ENCODE peak calls at places on chromosomes 4 and X, in four cellular contexts. N is K562, P is A549, T is Peyer's patch. S is an unnamed sample. For H3K4me1, the result is how much of the 10 kb centered on the place peaks cover.

GRCh38 chr4:148205481-148205880 is 236.7 kb downstream of the NR3C2 start:
- DNase-seq in N (no peak), P (no peak), T (no peak), S (no peak)

GRCh38 chr4:25970241-25970675 is 56.2 kb downstream of the SMIM20 start:
- DNase-seq in N (no peak), P (no peak), T (peak), S (peak)

GRCh38 chr4:129565214-129565613 is 469.3 kb downstream of the C4orf33 start:
- DNase-seq in N (no peak), P (no peak), T (no peak), S (no peak)

GRCh38 chr4:88646528-88647280 is 50.9 kb downstream of the NAP1L5 start:
- DNase-seq in N (no peak), P (no peak), T (no peak), S (no peak)

GRCh38 chr4:119550857-119551532 is 77.6 kb downstream of the PDE5A start:
- DNase-seq in N (no peak), P (no peak), T (no peak), S (no peak)

GRCh38 chrX:69050051-69050785 is 115.0 kb downstream of the PJA1 start:
- DNase-seq in N (no peak), P (no peak), T (no peak), S (no peak)

GRCh38 chrX:1283750-1284149 is 15.1 kb downstream of the CSF2RA start:
- DNase-seq in N (no peak), P (no peak), T (no peak), S (no peak)

GRCh38 chr4:173490817-173491518 is 39.1 kb downstream of the HAND2 start:
- DNase-seq in N (no peak), P (peak), T (peak), S (no peak)

GRCh38 chrX:106300239-106300638 is 132.1 kb downstream of the PWWP3B start:
- DNase-seq in N (no peak), P (no peak), T (no peak), S (no peak)

GRCh38 chr4:90443231-90443630 is 316.0 kb downstream of the CCSER1 start:
- DNase-seq in N (no peak), P (no peak), T (no peak), S (no peak)

GRCh38 chr4:1345905-1346780 is 865 bp upstream of the UVSSA start:
- DNase-seq in N (peak), P (peak), T (peak), S (peak)

GRCh38 chr4:17511041-17511949 is 595 bp downstream of the QDPR start:
- DNase-seq in N (peak), P (peak), T (peak), S (peak)

GRCh38 chr4:128283071-128283470 is 4.5 kb downstream of the PGRMC2 start:
- DNase-seq in N (no peak), P (no peak), T (no peak), S (no peak)

GRCh38 chr4:110625593-110626292 is 2.9 kb upstream of the PITX2 start:
- DNase-seq in N (no peak), P (no peak), T (no peak), S (no peak)

GRCh38 chr4:100017627-100018310 is 67.7 kb upstream of the H2AZ1 start:
- DNase-seq in N (no peak), P (peak), T (no peak), S (no peak)

GRCh38 chr4:92606227-92606626 is 302.5 kb downstream of the GRID2 start:
- DNase-seq in N (no peak), P (no peak), T (no peak), S (no peak)

GRCh38 chr4:106301393-106302084 is 14.5 kb downstream of the TBCK start:
- DNase-seq in N (no peak), P (no peak), T (no peak), S (no peak)

GRCh38 chr4:110344165-110344564 is 131.8 kb upstream of the ENPEP start:
- DNase-seq in N (no peak), P (peak), T (no peak), S (no peak)

GRCh38 chr4:108168213-108168671 is 490 bp downstream of the LEF1 start:
- DNase-seq in N (no peak), P (no peak), T (no peak), S (no peak)

GRCh38 chrX:7147431-7147977 is at the start of gene STS:
- DNase-seq in N (no peak), P (no peak), T (peak), S (peak)

GRCh38 chrX:65705439-65705838 is 38.0 kb downstream of the MSN start:
- DNase-seq in N (no peak), P (no peak), T (no peak), S (no peak)

GRCh38 chr4:101099001-101099400 is 248.3 kb downstream of the PPP3CA start:
- DNase-seq in N (no peak), P (no peak), T (no peak), S (no peak)

GRCh38 chr4:16659120-16659519 is 239.3 kb downstream of the LDB2 start:
- DNase-seq in N (no peak), P (no peak), T (no peak), S (no peak)

GRCh38 chrX:15882704-15883539 is 28.3 kb upstream of the AP1S2 start:
- DNase-seq in N (no peak), P (peak), T (no peak), S (no peak)

GRCh38 chr4:168928875-168929274 is 81.2 kb downstream of the CBR4 start:
- DNase-seq in N (no peak), P (no peak), T (no peak), S (no peak)

GRCh38 chr4:102843273-102843672 is 15.9 kb upstream of the UBE2D3 start:
- DNase-seq in N (no peak), P (no peak), T (no peak), S (no peak)

GRCh38 chr4:104616401-104616820 is 121.7 kb upstream of the CXXC4 start:
- DNase-seq in N (no peak), P (no peak), T (no peak), S (no peak)

GRCh38 chr4:76306882-76307669 is 543 bp downstream of the STBD1 start:
- DNase-seq in N (no peak), P (peak), T (peak), S (peak)

GRCh38 chrX:111759676-111760075 is 78.7 kb downstream of the ALG13 start:
- DNase-seq in N (no peak), P (no peak), T (no peak), S (no peak)

GRCh38 chr4:146023334-146023967 is 84.8 kb upstream of the ZNF827 start:
- DNase-seq in N (no peak), P (no peak), T (no peak), S (no peak)

GRCh38 chr4:5019274-5019673 is at the start of gene CYTL1:
- DNase-seq in N (no peak), P (no peak), T (no peak), S (no peak)

GRCh38 chr4:184907810-184908209 is 82.0 kb upstream of the ACSL1 start:
- DNase-seq in N (no peak), P (no peak), T (no peak), S (no peak)

GRCh38 chrX:129875669-129876068 is 30.3 kb upstream of the UTP14A start:
- DNase-seq in N (no peak), P (no peak), T (no peak), S (no peak)

GRCh38 chrX:119654112-119654531 is 38.8 kb downstream of the SEPTIN6 start:
- DNase-seq in N (no peak), P (no peak), T (no peak), S (peak)

GRCh38 chrX:152403515-152403914 is 47.6 kb downstream of the GABRA3 start:
- DNase-seq in N (no peak), P (no peak), T (no peak), S (no peak)

GRCh38 chrX:69289839-69290123 is 124.5 kb upstream of the PJA1 start:
- DNase-seq in N (no peak), P (no peak), T (no peak), S (no peak)

GRCh38 chr4:98656443-98656842 is 2.0 kb downstream of the TSPAN5 start:
- DNase-seq in N (no peak), P (no peak), T (no peak), S (no peak)
- H3K27ac ChIP-seq in N (no peak), P (no peak), T (no peak), S (no peak)

GRCh38 chr4:8387194-8387593 is 53.3 kb downstream of the ACOX3 start:
- DNase-seq in N (no peak), P (no peak), T (no peak), S (no peak)
- H3K4me1 ChIP-seq in N (under half), P (under half), T (under half), S (under half)

GRCh38 chr4:84063618-84064017 is 435.5 kb downstream of the NKX6-1 start:
- DNase-seq in N (no peak), P (no peak), T (no peak), S (no peak)
- TF ChIP-seq POLR2A in N (no peak), P (no peak), T (no peak), S (no peak)

GRCh38 chrX:136694491-136695087 is 46.6 kb downstream of the CD40LG start:
- DNase-seq in N (peak), P (peak), T (no peak), S (no peak)
- H3K27ac ChIP-seq in N (no peak), P (no peak), T (peak), S (no peak)

GRCh38 chrX:20066968-20067708 is 49.6 kb downstream of the MAP7D2 start:
- DNase-seq in N (peak), P (peak), T (peak), S (no peak)

GRCh38 chrX:20063716-20064351 is 52.9 kb downstream of the MAP7D2 start:
- DNase-seq in N (peak), P (no peak), T (no peak), S (no peak)

GRCh38 chrX:20071511-20072079 is 45.1 kb downstream of the MAP7D2 start:
- DNase-seq in N (no peak), P (no peak), T (no peak), S (no peak)

GRCh38 chrX:20063153-20063552 is 53.6 kb downstream of the MAP7D2 start:
- DNase-seq in N (no peak), P (no peak), T (no peak), S (no peak)

GRCh38 chrX:20067709-20068315 is 48.9 kb downstream of the MAP7D2 start:
- DNase-seq in N (no peak), P (peak), T (peak), S (peak)
- H3K4me1 ChIP-seq in N (under half), P (under half), T (under half), S (under half)

GRCh38 chrX:150127216-150127615 is 188.9 kb upstream of the EOLA2 start:
- DNase-seq in N (no peak), P (no peak), T (no peak), S (no peak)
- TF ChIP-seq POLR2A in N (no peak), P (no peak), T (no peak), S (no peak)

GRCh38 chr4:158904815-158905214 is 136.0 kb downstream of the FNIP2 start:
- DNase-seq in N (no peak), P (no peak), T (no peak), S (no peak)

GRCh38 chr4:158906073-158906472 is 137.2 kb downstream of the FNIP2 start:
- DNase-seq in N (no peak), P (no peak), T (no peak), S (no peak)

GRCh38 chr4:158903079-158903456 is 134.2 kb downstream of the FNIP2 start:
- DNase-seq in N (no peak), P (no peak), T (no peak), S (no peak)

GRCh38 chr4:158903472-158904043 is 134.7 kb downstream of the FNIP2 start:
- DNase-seq in N (no peak), P (no peak), T (no peak), S (no peak)
- H3K27ac ChIP-seq in N (peak), P (peak), T (no peak), S (no peak)

DNA sequence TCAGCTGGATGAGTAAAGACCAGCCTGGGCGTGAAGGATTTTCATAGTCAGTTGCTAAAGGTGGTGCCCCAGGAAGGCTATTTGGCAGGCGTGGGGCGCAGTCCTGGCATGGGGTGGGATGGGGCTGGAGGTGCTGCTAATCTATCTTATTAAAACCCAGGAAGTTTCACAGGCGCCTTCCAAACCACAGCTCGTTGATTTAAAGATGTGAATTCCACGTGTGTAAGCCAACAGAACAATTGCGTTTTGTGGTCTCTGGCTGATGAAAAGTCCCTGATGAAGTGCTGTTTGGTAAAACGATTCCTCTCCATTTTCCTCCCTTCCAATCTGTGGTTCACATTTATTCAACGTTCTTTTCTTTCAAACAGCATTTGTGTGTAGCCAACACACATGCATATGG is 105.0 kb downstream of the TBL1X start:
- DNase-seq in N (no peak), P (no peak), T (no peak), S (no peak)
- H3K4me1 ChIP-seq in N (under half), P (under half), T (under half), S (under half)

GRCh38 chrX:70445197-70445656 is 592 bp downstream of the DLG3 start:
- DNase-seq in N (no peak), P (no peak), T (no peak), S (no peak)
- TF ChIP-seq POLR2A in N (no peak), P (no peak), T (no peak), S (no peak)